ENCODE peak calls at places on chromosomes 4 and X, in four cellular contexts. W, A, Y and R are unnamed samples.

GRCh38 chr4:10083331-10083769 is 33.2 kb downstream of the WDR1 start:
- DNase-seq in W (no peak), A (no peak), Y (no peak), R (peak; percentile 3)

GRCh38 chr4:54318904-54319303 is 89.8 kb downstream of the PDGFRA start:
- DNase-seq in W (peak; percentile 47), A (no peak), Y (peak; percentile 70), R (no peak)

GRCh38 chr4:7938513-7939376 is 916 bp downstream of the AFAP1 start:
- DNase-seq in W (peak; percentile 56), A (no peak), Y (peak; percentile 62), R (peak; percentile 32)

GRCh38 chr4:81214518-81215218 is 354 bp downstream of the PRKG2 start:
- DNase-seq in W (peak; percentile 36), A (peak; percentile 22), Y (peak; percentile 37), R (peak; percentile 19)

GRCh38 chr4:54998991-54999390 is 126.4 kb downstream of the KDR start:
- DNase-seq in W (peak; percentile 19), A (no peak), Y (peak; percentile 12), R (no peak)

GRCh38 chr4:13533670-13534343 is 10.5 kb downstream of the NKX3-2 start:
- DNase-seq in W (no peak), A (no peak), Y (peak; percentile 1), R (no peak)

GRCh38 chr4:8831221-8832129 is 40.2 kb downstream of the HMX1 start:
- DNase-seq in W (peak; percentile 1), A (peak; percentile 9), Y (no peak), R (peak; percentile 0)

GRCh38 chr4:40401646-40402045 is 66.5 kb downstream of the CHRNA9 start:
- DNase-seq in W (no peak), A (no peak), Y (no peak), R (no peak)

GRCh38 chr4:87975466-87975865 is at the start of gene SPP1:
- DNase-seq in W (peak; percentile 81), A (no peak), Y (peak; percentile 5), R (no peak)

GRCh38 chr4:187380181-187380581 is 615.4 kb upstream of the ZFP42 start:
- DNase-seq in W (peak; percentile 72), A (peak; percentile 29), Y (no peak), R (peak; percentile 38)

GRCh38 chrX:133650262-133650661 is 235.0 kb upstream of the GPC4 start:
- DNase-seq in W (no peak), A (no peak), Y (no peak), R (no peak)

GRCh38 chr4:47334597-47335185 is 128.8 kb downstream of the COMMD8 start:
- DNase-seq in W (no peak), A (no peak), Y (no peak), R (no peak)

GRCh38 chrX:132071260-132071659 is 48.2 kb downstream of the STK26 start:
- DNase-seq in W (no peak), A (no peak), Y (peak; percentile 42), R (no peak)

GRCh38 chrX:30748337-30748960 is 95.2 kb downstream of the GK start:
- DNase-seq in W (peak; percentile 6), A (no peak), Y (no peak), R (no peak)

GRCh38 chr4:182213024-182213423 is 30.2 kb upstream of the TENM3 start:
- DNase-seq in W (no peak), A (no peak), Y (no peak), R (no peak)

GRCh38 chr4:89410687-89411086 is 103.1 kb upstream of the GPRIN3 start:
- DNase-seq in W (no peak), A (no peak), Y (peak; percentile 35), R (no peak)

GRCh38 chr4:169902658-169903345 is 123.4 kb downstream of the MFAP3L start:
- DNase-seq in W (peak; percentile 20), A (no peak), Y (no peak), R (no peak)

GRCh38 chr4:16853653-16854052 is 44.8 kb downstream of the LDB2 start:
- DNase-seq in W (no peak), A (no peak), Y (no peak), R (no peak)

GRCh38 chrX:103919336-103919682 is 43.1 kb upstream of the TMSB15B start:
- DNase-seq in W (no peak), A (peak; percentile 41), Y (peak; percentile 54), R (peak; percentile 17)

GRCh38 chr4:70651864-70652506 is 14.3 kb downstream of the JCHAIN start:
- DNase-seq in W (peak; percentile 18), A (no peak), Y (peak; percentile 57), R (no peak)

GRCh38 chrX:18252644-18253359 is 32.1 kb upstream of the BEND2 start:
- DNase-seq in W (no peak), A (no peak), Y (no peak), R (no peak)

GRCh38 chr4:149522031-149522430 is 293.6 kb downstream of the IQCM start:
- DNase-seq in W (no peak), A (no peak), Y (no peak), R (no peak)

GRCh38 chr4:53599632-53600031 is 8.3 kb upstream of the LNX1 start:
- DNase-seq in W (no peak), A (no peak), Y (no peak), R (no peak)

GRCh38 chrX:66676413-66676812 is 37.5 kb upstream of the EDA2R start:
- DNase-seq in W (no peak), A (no peak), Y (no peak), R (no peak)

GRCh38 chr4:38688676-38689355 is 24.8 kb downstream of the KLF3 start:
- DNase-seq in W (no peak), A (no peak), Y (no peak), R (no peak)

GRCh38 chr4:4226606-4227438 is at the start of gene OTOP1:
- DNase-seq in W (no peak), A (no peak), Y (no peak), R (no peak)

GRCh38 chr4:38454284-38454683 is 209.7 kb upstream of the KLF3 start:
- DNase-seq in W (no peak), A (no peak), Y (no peak), R (no peak)

GRCh38 chr4:79273918-79274317 is 51.9 kb downstream of the NAA11 start:
- DNase-seq in W (no peak), A (no peak), Y (no peak), R (no peak)

GRCh38 chr4:140944539-140944938 is 188.4 kb upstream of the TBC1D9 start:
- DNase-seq in W (no peak), A (no peak), Y (peak; percentile 29), R (no peak)

GRCh38 chr4:152063301-152064235 is 302.8 kb upstream of the GATB start:
- DNase-seq in W (peak; percentile 73), A (peak; percentile 54), Y (peak; percentile 46), R (peak; percentile 48)

GRCh38 chrX:21806691-21807090 is 32.7 kb upstream of the MBTPS2 start:
- DNase-seq in W (no peak), A (no peak), Y (no peak), R (no peak)